ENCODE peak calls at places on chromosomes 2 and 18, in five cellular contexts. L is body of pancreas; R is esophagus muscularis mucosa; O is fibroblast of lung; U is CD8-positive, alpha-beta T cell. S is an unnamed sample.

GRCh38 chr2:24048662-24049484 is 668 bp upstream of the FKBP1B start:
- DNase-seq in U (no peak), R (no peak), O (no peak), L (no peak), S (no peak)

GRCh38 chr2:172052000-172052983 is 33.0 kb upstream of the DLX1 start:
- DNase-seq in L (no peak), R (no peak), U (no peak), O (peak), S (peak)

GRCh38 chr18:43303376-43303775 is 26.1 kb upstream of the SYT4 start:
- DNase-seq in L (no peak), R (no peak), U (no peak), O (no peak), S (no peak)

GRCh38 chr2:6184532-6185302 is 492.5 kb downstream of the SOX11 start:
- DNase-seq in U (no peak), R (no peak), L (peak), O (peak), S (peak)

GRCh38 chr2:26969089-26969844 is 1.2 kb upstream of the MAPRE3 start:
- DNase-seq in O (no peak), R (no peak), L (no peak), U (no peak), S (no peak)

GRCh38 chr18:45658756-45659155 is 43.5 kb downstream of the SLC14A2 start:
- DNase-seq in R (no peak), U (no peak), O (peak), L (no peak), S (no peak)

GRCh38 chr18:44887227-44887631 is 206.5 kb downstream of the SETBP1 start:
- DNase-seq in O (no peak), R (no peak), U (no peak), L (peak), S (peak)

GRCh38 chr2:30433902-30434301 is 13.1 kb upstream of the LCLAT1 start:
- DNase-seq in O (no peak), U (no peak), R (no peak), L (no peak), S (no peak)

GRCh38 chr2:26072925-26073768 is 39.3 kb downstream of the RAB10 start:
- DNase-seq in R (no peak), U (no peak), L (no peak), O (no peak), S (no peak)

GRCh38 chr2:160408575-160409291 is 84.9 kb downstream of the RBMS1 start:
- DNase-seq in U (no peak), R (no peak), L (no peak), O (no peak), S (peak)

GRCh38 chr2:130916438-130916705 is 79.7 kb downstream of the ARHGEF4 start:
- DNase-seq in L (no peak), O (no peak), R (peak), U (no peak), S (no peak)

GRCh38 chr2:39787950-39788349 is 8.9 kb upstream of the THUMPD2 start:
- DNase-seq in L (no peak), O (no peak), R (no peak), U (no peak), S (no peak)

GRCh38 chr2:148021059-148021985 is at the start of gene MBD5:
- DNase-seq in O (peak), R (no peak), U (no peak), L (peak), S (peak)

GRCh38 chr2:66305714-66306113 is 129.2 kb upstream of the MEIS1 start:
- DNase-seq in U (no peak), O (peak), L (peak), R (no peak), S (no peak)

GRCh38 chr2:42009657-42010580 is 37.9 kb upstream of the PKDCC start:
- DNase-seq in U (no peak), R (no peak), O (no peak), L (no peak), S (peak)

GRCh38 chr2:68043719-68044498 is 18.9 kb downstream of the C1D start:
- DNase-seq in U (no peak), R (no peak), L (no peak), O (peak), S (peak)

GRCh38 chr18:11676867-11677266 is 12.2 kb upstream of the GNAL start:
- DNase-seq in O (no peak), U (no peak), L (no peak), R (no peak), S (no peak)

GRCh38 chr2:64331846-64332245 is 122.1 kb upstream of the LGALSL start:
- DNase-seq in O (no peak), R (no peak), U (no peak), L (no peak), S (no peak)

GRCh38 chr2:201402651-201403573 is 45.8 kb upstream of the FLACC1 start:
- DNase-seq in R (no peak), U (no peak), L (no peak), O (peak), S (peak)

GRCh38 chr2:223860809-223861738 is 23.7 kb upstream of the AP1S3 start:
- DNase-seq in R (no peak), O (peak), U (no peak), L (peak), S (peak)

GRCh38 chr2:209005371-209005770 is 418.5 kb upstream of the MAP2 start:
- DNase-seq in U (no peak), L (no peak), R (no peak), O (no peak), S (no peak)

GRCh38 chr2:36387258-36387916 is 31.8 kb downstream of the CRIM1 start:
- DNase-seq in L (no peak), O (no peak), R (no peak), U (no peak), S (peak)

GRCh38 chr2:191003405-191004309 is 10.3 kb downstream of the STAT1 start:
- DNase-seq in U (no peak), L (no peak), R (no peak), O (no peak), S (no peak)

GRCh38 chr2:190467575-190468083 is 59.5 kb downstream of the MFSD6 start:
- DNase-seq in L (no peak), U (no peak), R (no peak), O (peak), S (peak)

GRCh38 chr2:189570565-189570964 is 10.0 kb downstream of the SLC40A1 start:
- DNase-seq in O (peak), L (no peak), U (no peak), R (no peak), S (peak)

GRCh38 chr2:197604117-197604516 is 71.3 kb downstream of the RFTN2 start:
- DNase-seq in O (no peak), R (peak), L (no peak), U (no peak), S (peak)

GRCh38 chr2:16861154-16861929 is 195.7 kb upstream of the CYRIA start:
- DNase-seq in R (no peak), L (no peak), U (no peak), O (peak), S (peak)

GRCh38 chr2:44964704-44965343 is 23.3 kb downstream of the SIX3 start:
- DNase-seq in R (no peak), O (no peak), U (no peak), L (peak), S (no peak)

GRCh38 chr2:192030289-192030688 is 164.4 kb downstream of the TMEFF2 start:
- DNase-seq in R (no peak), O (no peak), U (no peak), L (no peak), S (peak)

GRCh38 chr2:43052204-43052943 is 174.0 kb downstream of the ZFP36L2 start:
- DNase-seq in R (no peak), O (no peak), L (no peak), U (no peak), S (no peak)

DNA sequence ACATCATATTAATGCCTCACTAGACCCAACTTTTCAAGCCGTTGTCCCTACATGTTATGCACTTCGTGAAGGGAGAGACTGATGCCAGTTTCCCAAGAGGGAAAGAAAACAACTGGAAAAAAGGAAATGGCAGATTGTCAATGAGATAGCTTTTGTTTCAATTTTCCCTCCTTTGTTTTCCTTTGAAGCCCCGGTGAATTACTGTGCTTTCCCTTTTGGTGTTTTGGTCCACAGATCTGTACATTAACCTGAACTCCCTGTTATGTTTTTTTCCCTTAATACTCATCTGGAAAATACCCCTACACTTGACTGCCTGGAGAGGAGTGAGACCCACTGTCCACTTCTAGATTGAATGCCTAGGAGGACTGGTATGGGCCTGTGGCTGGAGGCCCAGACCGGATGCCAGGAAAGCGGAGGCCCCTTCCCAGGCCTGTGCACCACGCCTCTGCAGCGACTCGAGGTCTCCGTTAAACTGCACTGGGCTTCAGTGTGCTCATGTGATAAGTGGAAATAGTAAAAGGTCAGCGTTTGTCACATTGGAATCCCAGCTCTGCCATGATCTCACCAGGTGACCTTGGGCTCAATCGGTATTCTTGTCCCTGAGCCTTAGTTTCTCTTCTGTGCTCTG is 106.4 kb downstream of the GATA6 start:
- DNase-seq in U (no peak), O (no peak), L (no peak), R (no peak), S (no peak)
- H3K4me3 ChIP-seq in U (no peak), O (no peak), L (no peak), R (no peak), S (no peak)

GRCh38 chr2:242034996-242035814 is 165.7 kb downstream of the RTP5 start:
- DNase-seq in R (no peak), O (no peak), L (peak), U (peak), S (no peak)

GRCh38 chr2:242038166-242038927 is 168.8 kb downstream of the RTP5 start:
- DNase-seq in O (no peak), R (no peak), U (peak), L (no peak), S (no peak)

GRCh38 chr2:242036653-242036950 is 167.1 kb downstream of the RTP5 start:
- DNase-seq in U (peak), R (no peak), O (no peak), L (no peak), S (no peak)

GRCh38 chr2:242034138-242034537 is 164.6 kb downstream of the RTP5 start:
- DNase-seq in U (peak), L (no peak), R (no peak), O (no peak), S (no peak)

DNA sequence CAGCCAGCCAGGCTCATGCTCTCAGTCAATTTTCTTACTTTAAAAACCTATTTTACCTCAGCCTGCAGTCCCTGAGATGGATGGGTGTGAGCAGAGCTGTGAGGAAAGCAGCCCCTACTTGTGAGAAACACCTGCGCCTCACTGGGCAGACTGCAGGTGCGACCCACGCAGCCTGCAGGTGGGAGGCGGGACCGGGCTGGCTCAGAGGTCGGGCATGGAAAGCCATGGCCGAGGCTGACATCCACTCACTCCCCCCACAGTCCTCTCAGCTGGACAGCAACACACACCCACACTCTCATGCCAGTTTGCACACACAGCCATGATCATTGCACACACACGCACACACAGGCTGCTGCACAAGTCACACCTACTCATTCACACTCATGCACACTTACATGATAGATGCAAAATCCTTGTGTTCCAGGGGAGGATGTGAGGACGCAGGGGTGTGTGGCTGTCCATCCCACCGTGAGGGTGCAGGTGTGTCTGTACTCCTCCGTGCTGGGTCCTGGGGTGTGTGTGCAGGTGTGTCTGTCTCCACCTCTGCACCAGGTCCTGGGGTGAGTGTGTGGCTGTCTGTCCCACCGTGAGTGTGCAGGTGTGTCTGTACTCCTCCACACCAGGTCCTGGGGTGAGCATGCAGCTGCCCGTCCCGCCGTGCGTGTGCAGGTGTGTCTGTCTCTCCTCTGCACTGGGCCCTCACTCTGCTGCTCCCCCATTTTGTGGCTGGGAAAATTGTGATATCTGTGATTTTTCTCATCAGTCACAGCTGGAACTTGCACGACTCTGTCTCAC is 166.5 kb downstream of the RTP5 start:
- DNase-seq in R (no peak), L (no peak), O (no peak), U (peak), S (no peak)
- H3K4me3 ChIP-seq in R (no peak), L (no peak), O (no peak), U (no peak), S (no peak)

GRCh38 chr18:22169011-22169888 is at the start of gene GATA6:
- DNase-seq in L (peak), O (peak), U (peak), R (no peak), S (peak)
- H3K4me3 ChIP-seq in L (peak), O (peak), U (peak), R (peak), S (peak)

GRCh38 chr2:85772841-85773491 is 19.2 kb downstream of the ATOH8 start:
- DNase-seq in U (no peak), R (no peak), L (no peak), O (no peak), S (peak)

GRCh38 chr2:85770369-85770768 is 16.6 kb downstream of the ATOH8 start:
- DNase-seq in O (no peak), U (no peak), L (no peak), R (no peak), S (peak)

GRCh38 chr2:85772019-85772745 is 18.4 kb downstream of the ATOH8 start:
- DNase-seq in O (peak), U (no peak), R (peak), L (peak), S (peak)

GRCh38 chr2:85770786-85771409 is 17.1 kb downstream of the ATOH8 start:
- DNase-seq in L (no peak), U (no peak), O (no peak), R (no peak), S (no peak)

GRCh38 chr2:85771486-85771885 is 17.7 kb downstream of the ATOH8 start:
- DNase-seq in U (no peak), O (no peak), R (no peak), L (no peak), S (no peak)
- H3K4me3 ChIP-seq in U (no peak), O (no peak), R (peak), L (no peak), S (no peak)

DNA sequence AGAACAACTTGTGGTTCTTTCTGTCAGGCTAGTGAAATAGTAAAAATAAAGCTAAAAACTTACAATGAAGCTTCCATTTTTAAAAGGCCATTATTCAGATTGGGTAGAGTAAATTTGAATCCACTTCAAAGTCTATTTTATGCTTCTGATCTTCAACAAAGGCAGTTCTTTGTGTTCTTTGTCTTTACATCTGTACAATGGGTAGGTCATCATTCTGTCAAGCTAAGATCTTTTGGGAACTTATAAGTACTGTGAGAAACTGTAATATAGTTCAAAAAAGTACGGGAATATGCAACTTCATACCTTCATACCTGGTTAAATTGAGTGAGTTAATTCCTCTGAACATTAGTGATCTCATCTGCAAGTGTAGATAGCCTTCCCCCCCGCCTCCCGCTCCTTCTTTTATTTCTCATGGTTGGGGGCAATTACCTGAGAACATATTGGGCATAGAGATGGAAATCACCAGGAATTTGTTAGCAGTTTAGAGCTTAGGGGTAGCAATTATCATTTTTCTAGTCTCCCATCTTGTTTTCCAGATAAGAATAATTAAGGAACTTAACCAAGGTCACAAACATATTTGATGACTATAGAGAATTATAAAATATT is 9.7 kb downstream of the CNOT9 start:
- DNase-seq in R (no peak), O (no peak), L (no peak), U (no peak), S (no peak)
- H3K4me3 ChIP-seq in R (no peak), O (no peak), L (no peak), U (no peak), S (no peak)